ENCODE peak calls at places on chromosomes 5 and 9, in six cellular contexts. T, M, I, O, Z and S are unnamed samples.

GRCh38 chr5:157390179-157390923 is 69.7 kb upstream of the NIPAL4 start:
- DNase-seq in T (no peak), M (no peak), I (peak), O (peak), Z (peak), S (no peak)

GRCh38 chr9:133514475-133515239 is 10.1 kb downstream of the MYMK start:
- DNase-seq in T (no peak), M (no peak), I (no peak), O (no peak), Z (peak), S (no peak)

GRCh38 chr5:91849069-91849468 is 466.0 kb upstream of the ARRDC3 start:
- DNase-seq in T (no peak), M (no peak), I (no peak), O (peak), Z (no peak), S (no peak)

GRCh38 chr9:92711844-92712243 is 41.9 kb upstream of the IPPK start:
- DNase-seq in T (no peak), M (no peak), I (no peak), O (no peak), Z (no peak), S (no peak)

GRCh38 chr9:93237535-93237934 is 53.6 kb downstream of the WNK2 start:
- DNase-seq in T (no peak), M (no peak), I (no peak), O (no peak), Z (peak), S (no peak)

GRCh38 chr9:75087279-75087823 is 604 bp downstream of the NMRK1 start:
- DNase-seq in T (no peak), M (peak), I (peak), O (peak), Z (no peak), S (no peak)

GRCh38 chr5:147887925-147888324 is 9.4 kb downstream of the SCGB3A2 start:
- DNase-seq in T (no peak), M (no peak), I (no peak), O (peak), Z (no peak), S (no peak)

GRCh38 chr5:144141581-144141980 is 28.9 kb downstream of the YIPF5 start:
- DNase-seq in T (no peak), M (no peak), I (no peak), O (no peak), Z (no peak), S (no peak)

GRCh38 chr5:69265931-69266330 is 31.2 kb downstream of the CDK7 start:
- DNase-seq in T (no peak), M (peak), I (no peak), O (no peak), Z (no peak), S (no peak)

GRCh38 chr9:70315389-70315788 is 56.6 kb downstream of the SMC5 start:
- DNase-seq in T (no peak), M (no peak), I (no peak), O (peak), Z (no peak), S (no peak)

GRCh38 chr9:117636681-117637080 is 67.5 kb upstream of the TLR4 start:
- DNase-seq in T (no peak), M (no peak), I (no peak), O (no peak), Z (no peak), S (no peak)

GRCh38 chr5:102554728-102555127 is 55.9 kb upstream of the SLCO6A1 start:
- DNase-seq in T (no peak), M (no peak), I (no peak), O (peak), Z (no peak), S (no peak)

GRCh38 chr9:128529191-128529590 is 23.2 kb upstream of the SPTAN1 start:
- DNase-seq in T (no peak), M (no peak), I (no peak), O (no peak), Z (no peak), S (no peak)

GRCh38 chr9:80664327-80665210 is 1024.8 kb downstream of the TLE1 start:
- DNase-seq in T (no peak), M (no peak), I (no peak), O (peak), Z (no peak), S (no peak)

GRCh38 chr5:44225231-44226160 is 163.7 kb downstream of the FGF10 start:
- DNase-seq in T (no peak), M (no peak), I (no peak), O (no peak), Z (peak), S (no peak)

GRCh38 chr5:159058928-159059636 is 40.6 kb downstream of the EBF1 start:
- DNase-seq in T (no peak), M (peak), I (no peak), O (no peak), Z (no peak), S (no peak)

GRCh38 chr9:12817702-12818101 is 42.9 kb downstream of the LURAP1L start:
- DNase-seq in T (no peak), M (no peak), I (peak), O (peak), Z (peak), S (no peak)

GRCh38 chr9:12822111-12822510 is 47.3 kb downstream of the LURAP1L start:
- DNase-seq in T (no peak), M (no peak), I (no peak), O (no peak), Z (no peak), S (no peak)

GRCh38 chr9:12818431-12819000 is 43.7 kb downstream of the LURAP1L start:
- DNase-seq in T (no peak), M (no peak), I (peak), O (peak), Z (no peak), S (no peak)

GRCh38 chr9:12816656-12817101 is 41.9 kb downstream of the LURAP1L start:
- DNase-seq in T (no peak), M (no peak), I (no peak), O (no peak), Z (no peak), S (no peak)

DNA sequence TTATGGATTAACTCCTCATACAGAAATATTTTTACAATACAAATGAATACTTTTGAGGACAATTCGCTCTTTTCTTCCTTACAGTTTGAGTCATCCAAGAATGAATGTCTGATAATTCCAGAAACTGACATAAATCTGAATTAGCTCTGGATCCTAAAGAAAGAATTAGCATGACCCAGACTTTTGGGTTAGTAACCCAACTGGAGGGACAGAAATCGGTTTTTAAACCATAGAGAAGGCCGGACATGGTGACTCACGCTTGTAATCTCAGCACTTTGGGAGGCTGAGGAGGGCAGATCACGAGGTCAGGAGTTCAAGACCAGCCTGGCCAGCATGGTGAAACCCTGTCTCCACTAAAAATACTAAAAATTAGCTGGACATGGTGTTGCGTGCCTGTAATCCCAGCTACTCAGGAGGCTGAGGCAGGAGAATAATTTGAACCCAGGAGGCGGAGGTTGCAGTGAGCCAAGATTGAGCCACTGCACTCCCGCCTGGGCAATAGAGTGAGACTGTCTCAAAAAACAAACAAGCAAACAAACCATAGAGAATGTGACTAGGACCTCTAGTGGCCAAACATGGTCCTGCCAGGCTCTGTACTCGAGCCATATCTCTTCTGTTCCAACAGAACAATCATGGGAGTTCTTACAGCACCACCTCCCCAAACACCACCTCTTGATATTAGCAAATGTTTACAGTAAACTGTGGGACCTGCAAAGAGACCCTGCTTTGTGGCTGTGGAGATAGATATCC is 44.8 kb downstream of the LURAP1L start:
- DNase-seq in T (no peak), M (no peak), I (peak), O (no peak), Z (no peak), S (no peak)
- TF ChIP-seq CTCF in T (no peak), M (peak), I (peak), O (peak), Z (peak), S (peak)

GRCh38 chr9:97503862-97504210 is 2.4 kb downstream of the TMOD1 start:
- DNase-seq in T (no peak), M (no peak), I (no peak), O (no peak), Z (no peak), S (no peak)

GRCh38 chr9:97501972-97502221 is 431 bp downstream of the TMOD1 start:
- DNase-seq in T (no peak), M (peak), I (no peak), O (no peak), Z (peak), S (no peak)

GRCh38 chr9:97502984-97503861 is 1.8 kb downstream of the TMOD1 start:
- DNase-seq in T (no peak), M (peak), I (no peak), O (no peak), Z (no peak), S (no peak)

GRCh38 chr9:97501177-97501971 is at the start of gene TMOD1:
- DNase-seq in T (peak), M (peak), I (peak), O (peak), Z (peak), S (peak)

GRCh38 chr9:97502222-97502983 is 937 bp downstream of the TMOD1 start:
- DNase-seq in T (no peak), M (peak), I (no peak), O (no peak), Z (peak), S (no peak)
- TF ChIP-seq CTCF in T (no peak), M (no peak), I (no peak), O (no peak), Z (no peak), S (no peak)

GRCh38 chr9:87834357-87834756 is 48.3 kb upstream of the SPATA31E1 start:
- DNase-seq in T (no peak), M (no peak), I (no peak), O (no peak), Z (no peak), S (no peak)
- TF ChIP-seq CTCF in T (no peak), M (peak), I (no peak), O (no peak), Z (no peak), S (no peak)

GRCh38 chr9:114348906-114349482 is 19.3 kb downstream of the ORM2 start:
- DNase-seq in T (peak), M (peak), I (peak), O (peak), Z (peak), S (no peak)
- TF ChIP-seq CTCF in T (no peak), M (no peak), I (no peak), O (no peak), Z (no peak), S (no peak)

GRCh38 chr9:87002517-87002916 is 55.2 kb upstream of the GAS1 start:
- DNase-seq in T (no peak), M (no peak), I (no peak), O (no peak), Z (no peak), S (no peak)

GRCh38 chr9:86997961-86998360 is 50.7 kb upstream of the GAS1 start:
- DNase-seq in T (no peak), M (no peak), I (no peak), O (no peak), Z (no peak), S (no peak)

GRCh38 chr9:86994231-86994630 is 46.9 kb upstream of the GAS1 start:
- DNase-seq in T (no peak), M (no peak), I (no peak), O (no peak), Z (no peak), S (no peak)

GRCh38 chr9:86993830-86994229 is 46.5 kb upstream of the GAS1 start:
- DNase-seq in T (no peak), M (no peak), I (no peak), O (no peak), Z (no peak), S (no peak)

DNA sequence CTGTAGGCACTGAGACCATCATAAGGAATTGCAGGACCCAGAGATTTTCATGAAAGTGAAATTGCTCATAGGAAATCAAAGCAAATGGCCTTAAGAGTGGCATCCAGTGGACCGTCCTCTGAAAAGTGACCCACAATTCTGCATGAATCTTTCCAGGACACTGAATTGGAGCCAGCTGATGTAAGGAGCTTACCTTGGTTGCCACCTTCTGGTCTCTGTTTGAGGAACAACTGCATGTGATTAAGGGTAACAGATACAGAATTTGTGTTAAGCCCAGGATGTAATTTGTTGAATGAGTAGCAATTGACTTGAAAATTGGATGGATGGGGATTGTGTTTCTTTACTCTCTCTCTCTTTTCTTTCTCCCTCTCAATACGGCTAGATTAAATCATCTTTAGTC is 49.9 kb upstream of the GAS1 start:
- DNase-seq in T (no peak), M (no peak), I (no peak), O (no peak), Z (no peak), S (no peak)
- TF ChIP-seq CTCF in T (no peak), M (no peak), I (no peak), O (peak), Z (peak), S (no peak)

GRCh38 chr9:79254900-79255651 is 316.7 kb upstream of the TLE4 start:
- DNase-seq in T (no peak), M (no peak), I (no peak), O (peak), Z (no peak), S (no peak)
- TF ChIP-seq CTCF in T (no peak), M (no peak), I (no peak), O (peak), Z (no peak), S (no peak)

DNA sequence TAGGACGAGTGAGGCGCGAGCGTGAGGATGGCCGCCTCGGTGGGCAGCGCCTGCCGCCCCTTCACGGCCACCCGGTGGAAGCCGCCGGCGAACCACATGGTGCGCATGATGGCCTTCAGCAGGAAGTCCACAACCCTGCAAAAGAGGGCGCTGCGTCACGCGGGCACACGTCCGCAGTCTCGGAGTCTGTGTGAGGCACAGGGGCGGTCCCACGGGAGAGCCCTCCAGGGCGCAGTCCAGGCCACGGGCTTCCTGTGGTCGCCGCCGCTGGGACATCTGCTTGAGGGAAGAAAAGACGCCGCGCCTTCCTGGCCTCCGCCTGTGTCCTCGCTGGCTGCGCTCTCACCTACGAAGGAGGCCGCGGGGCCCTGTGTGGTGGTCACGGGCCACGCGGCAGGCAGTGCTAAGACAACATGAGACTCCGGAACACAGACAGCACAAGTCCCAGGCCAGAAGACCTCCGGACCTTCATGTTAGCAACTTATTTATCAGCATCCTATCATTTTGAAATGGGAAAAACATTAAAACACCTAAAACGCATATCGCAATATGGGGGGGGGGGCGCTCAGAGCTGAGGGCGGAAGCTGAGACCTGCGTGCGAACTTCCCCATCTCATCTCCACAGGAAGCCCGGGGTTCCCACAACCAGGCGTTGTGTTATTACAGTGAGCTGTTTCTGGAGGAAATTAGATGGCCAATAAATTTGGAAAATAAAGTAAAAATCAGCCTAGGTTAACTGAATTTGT is 28.8 kb downstream of the LPCAT1 start:
- DNase-seq in T (no peak), M (peak), I (peak), O (no peak), Z (no peak), S (no peak)
- TF ChIP-seq CTCF in T (no peak), M (peak), I (no peak), O (no peak), Z (no peak), S (no peak)